ENCODE peak calls at places on chromosomes 4 and X, in four cellular contexts. One of them, this sample, is unnamed.

GRCh38 chr4:188660796-188661195 is 521.6 kb downstream of the TRIML1 start:
- DNase-seq in sciatic nerve: no peak
- DNase-seq in AG08396: no peak
- DNase-seq in K562: no peak
- DNase-seq in this sample: no peak

GRCh38 chr4:74014332-74014731 is 15.9 kb upstream of the CXCL5 start:
- DNase-seq in AG08396: no peak
- DNase-seq in sciatic nerve: no peak
- DNase-seq in K562: no peak
- DNase-seq in this sample: no peak

GRCh38 chr4:169229571-169230028 is 41.2 kb downstream of the SH3RF1 start:
- DNase-seq in K562: no peak
- DNase-seq in AG08396: peak; percentile 71
- DNase-seq in sciatic nerve: no peak
- DNase-seq in this sample: no peak

GRCh38 chr4:112214397-112215264 is 17.0 kb upstream of the AP1AR start:
- DNase-seq in K562: peak; percentile 31
- DNase-seq in AG08396: peak; percentile 26
- DNase-seq in sciatic nerve: no peak
- DNase-seq in this sample: no peak

GRCh38 chr4:108213723-108214122 is 45.0 kb upstream of the LEF1 start:
- DNase-seq in sciatic nerve: no peak
- DNase-seq in K562: no peak
- DNase-seq in AG08396: no peak
- DNase-seq in this sample: no peak

GRCh38 chrX:97322401-97322800 is 438.7 kb downstream of the RPA4 start:
- DNase-seq in K562: no peak
- DNase-seq in AG08396: no peak
- DNase-seq in sciatic nerve: no peak
- DNase-seq in this sample: no peak

GRCh38 chr4:151687021-151687640 is 73.7 kb downstream of the GATB start:
- DNase-seq in sciatic nerve: no peak
- DNase-seq in K562: no peak
- DNase-seq in AG08396: no peak
- DNase-seq in this sample: no peak

GRCh38 chr4:182671231-182671630 is 246.0 kb downstream of the DCTD start:
- DNase-seq in sciatic nerve: no peak
- DNase-seq in K562: no peak
- DNase-seq in AG08396: no peak
- DNase-seq in this sample: no peak

GRCh38 chr4:38663021-38663800 is 788 bp upstream of the KLF3 start:
- DNase-seq in AG08396: no peak
- DNase-seq in K562: no peak
- DNase-seq in sciatic nerve: no peak
- DNase-seq in this sample: no peak

GRCh38 chrX:107448625-107449468 is 605 bp upstream of the FRMPD3 start:
- DNase-seq in AG08396: no peak
- DNase-seq in K562: no peak
- DNase-seq in sciatic nerve: no peak
- DNase-seq in this sample: peak; percentile 10

GRCh38 chrX:104205548-104205947 is 39.3 kb downstream of the FAM199X start:
- DNase-seq in K562: no peak
- DNase-seq in sciatic nerve: no peak
- DNase-seq in AG08396: no peak
- DNase-seq in this sample: no peak

GRCh38 chr4:102657206-102657605 is 103.6 kb downstream of the MANBA start:
- DNase-seq in K562: no peak
- DNase-seq in sciatic nerve: no peak
- DNase-seq in AG08396: no peak
- DNase-seq in this sample: no peak

GRCh38 chr4:33941854-33942253 is 2302.5 kb downstream of the ARAP2 start:
- DNase-seq in K562: no peak
- DNase-seq in AG08396: no peak
- DNase-seq in sciatic nerve: no peak
- DNase-seq in this sample: no peak

GRCh38 chrX:63930140-63930539 is 145.1 kb upstream of the ARHGEF9 start:
- DNase-seq in AG08396: peak; percentile 28
- DNase-seq in K562: no peak
- DNase-seq in sciatic nerve: no peak
- DNase-seq in this sample: no peak

GRCh38 chrX:63993936-63994335 is 208.9 kb upstream of the ARHGEF9 start:
- DNase-seq in AG08396: no peak
- DNase-seq in sciatic nerve: no peak
- DNase-seq in K562: no peak
- DNase-seq in this sample: no peak

GRCh38 chr4:142248946-142249345 is 597.2 kb downstream of the INPP4B start:
- DNase-seq in K562: no peak
- DNase-seq in sciatic nerve: no peak
- DNase-seq in AG08396: peak; percentile 66
- DNase-seq in this sample: no peak

GRCh38 chrX:14491689-14492088 is 37.6 kb upstream of the GLRA2 start:
- DNase-seq in K562: no peak
- DNase-seq in sciatic nerve: no peak
- DNase-seq in AG08396: no peak
- DNase-seq in this sample: no peak

GRCh38 chr4:140858897-140859296 is 102.7 kb upstream of the TBC1D9 start:
- DNase-seq in K562: no peak
- DNase-seq in AG08396: no peak
- DNase-seq in sciatic nerve: no peak
- DNase-seq in this sample: no peak

GRCh38 chr4:137408527-137409177 is 123.6 kb downstream of the PCDH18 start:
- DNase-seq in AG08396: no peak
- DNase-seq in sciatic nerve: no peak
- DNase-seq in K562: no peak
- DNase-seq in this sample: no peak

GRCh38 chr4:109985993-109986640 is 73.4 kb downstream of the EGF start:
- DNase-seq in AG08396: no peak
- DNase-seq in K562: no peak
- DNase-seq in sciatic nerve: no peak
- DNase-seq in this sample: no peak

GRCh38 chrX:21948897-21949578 is 8.5 kb downstream of the SMS start:
- DNase-seq in K562: no peak
- DNase-seq in sciatic nerve: no peak
- DNase-seq in AG08396: no peak
- DNase-seq in this sample: no peak

GRCh38 chr4:125546272-125546671 is 231.5 kb downstream of the FAT4 start:
- DNase-seq in AG08396: no peak
- DNase-seq in sciatic nerve: no peak
- DNase-seq in K562: no peak
- DNase-seq in this sample: no peak

GRCh38 chr4:1164040-1164439 is 8.3 kb downstream of the SPON2 start:
- DNase-seq in AG08396: no peak
- DNase-seq in K562: no peak
- DNase-seq in sciatic nerve: no peak
- DNase-seq in this sample: no peak

GRCh38 chrX:21374163-21374993 is at the start of gene CNKSR2:
- DNase-seq in K562: no peak
- DNase-seq in sciatic nerve: peak; percentile 71
- DNase-seq in AG08396: peak; percentile 34
- DNase-seq in this sample: peak; percentile 15

GRCh38 chr4:107037188-107037587 is 1.1 kb upstream of the DKK2 start:
- DNase-seq in AG08396: peak; percentile 43
- DNase-seq in sciatic nerve: peak; percentile 75
- DNase-seq in K562: no peak
- DNase-seq in this sample: no peak

GRCh38 chr4:40915318-40916217 is 165.8 kb downstream of the NSUN7 start:
- DNase-seq in sciatic nerve: no peak
- DNase-seq in K562: no peak
- DNase-seq in AG08396: no peak
- DNase-seq in this sample: no peak

GRCh38 chrX:21683910-21684309 is 25.8 kb upstream of the KLHL34 start:
- DNase-seq in AG08396: no peak
- DNase-seq in sciatic nerve: no peak
- DNase-seq in K562: no peak
- DNase-seq in this sample: no peak

GRCh38 chr4:10157478-10158354 is 41.1 kb upstream of the WDR1 start:
- DNase-seq in sciatic nerve: peak; percentile 65
- DNase-seq in K562: peak; percentile 81
- DNase-seq in AG08396: peak; percentile 79
- DNase-seq in this sample: peak; percentile 14

GRCh38 chrX:50704987-50705386 is 109.0 kb downstream of the SHROOM4 start:
- DNase-seq in AG08396: no peak
- DNase-seq in K562: no peak
- DNase-seq in sciatic nerve: no peak
- DNase-seq in this sample: no peak

This sample was measured in effector memory CD8-positive, alpha-beta T cell.